ENCODE peak calls at places on chromosomes 3 and 15, in nine cellular contexts. C, B, F, M, U, Z, V, K and G are unnamed samples.

GRCh38 chr15:94083467-94083991 is 147.8 kb upstream of the MCTP2 start:
- DNase-seq in B (no peak), C (no peak), F (peak; percentile 89), K (no peak), Z (no peak), M (peak; percentile 74), V (no peak), U (peak; percentile 38), G (no peak)

GRCh38 chr15:25185156-25185710 is 230.4 kb downstream of the SNRPN start:
- DNase-seq in U (no peak), C (no peak), F (no peak), K (no peak), B (no peak), M (peak; percentile 27), Z (no peak), V (no peak), G (no peak)

GRCh38 chr3:120349819-120350125 is 618 bp upstream of the LRRC58 start:
- DNase-seq in V (no peak), M (no peak), Z (no peak), K (no peak), F (no peak), C (no peak), U (no peak), B (no peak), G (no peak)

GRCh38 chr3:119973276-119973675 is 121.0 kb downstream of the GSK3B start:
- DNase-seq in F (peak; percentile 8), M (no peak), C (no peak), K (no peak), U (no peak), B (no peak), Z (no peak), V (no peak), G (no peak)

GRCh38 chr15:80464952-80465645 is 60.9 kb downstream of the ARNT2 start:
- DNase-seq in M (no peak), Z (no peak), K (peak; percentile 14), C (no peak), B (no peak), U (no peak), F (peak; percentile 68), V (no peak), G (no peak)

GRCh38 chr15:74776851-74777768 is 4.8 kb upstream of the CSK start:
- DNase-seq in C (no peak), B (peak; percentile 83), K (no peak), M (no peak), Z (peak; percentile 75), V (peak; percentile 82), U (no peak), F (no peak), G (peak; percentile 79)

GRCh38 chr15:42808921-42809320 is 72.0 kb upstream of the CDAN1 start:
- DNase-seq in B (no peak), C (no peak), Z (no peak), F (no peak), V (no peak), K (no peak), U (no peak), M (no peak), G (no peak)

GRCh38 chr3:19471147-19471546 is 322.8 kb downstream of the KCNH8 start:
- DNase-seq in U (no peak), F (no peak), M (no peak), C (no peak), B (no peak), Z (no peak), K (no peak), V (no peak), G (no peak)

GRCh38 chr15:66720206-66721010 is 18.4 kb downstream of the SMAD6 start:
- DNase-seq in F (peak; percentile 84), Z (no peak), M (peak; percentile 88), U (peak; percentile 61), C (no peak), V (peak; percentile 81), K (no peak), B (no peak), G (peak; percentile 69)

GRCh38 chr3:177711637-177712036 is 514.4 kb upstream of the TBL1XR1 start:
- DNase-seq in B (no peak), U (no peak), V (no peak), M (no peak), Z (no peak), F (no peak), C (no peak), K (no peak), G (no peak)

GRCh38 chr3:167066977-167067843 is 312.9 kb downstream of the ZBBX start:
- DNase-seq in V (no peak), C (no peak), F (no peak), K (no peak), U (no peak), B (no peak), M (no peak), Z (no peak), G (no peak)

GRCh38 chr3:49705390-49705960 is 14.0 kb downstream of the AMIGO3 start:
- DNase-seq in B (no peak), V (no peak), U (no peak), F (no peak), Z (no peak), C (no peak), M (no peak), K (no peak), G (no peak)

GRCh38 chr15:70806992-70807712 is 43.8 kb upstream of the UACA start:
- DNase-seq in V (no peak), Z (no peak), F (no peak), M (peak; percentile 91), B (no peak), K (no peak), C (no peak), U (no peak), G (no peak)

GRCh38 chr15:71333839-71334238 is 218.6 kb downstream of the THSD4 start:
- DNase-seq in Z (no peak), F (peak; percentile 78), B (no peak), V (no peak), M (no peak), C (no peak), K (no peak), U (peak; percentile 33), G (no peak)

GRCh38 chr3:37809846-37810447 is 51.7 kb upstream of the CTDSPL start:
- DNase-seq in C (no peak), F (no peak), B (no peak), Z (no peak), V (no peak), U (no peak), K (no peak), M (no peak), G (no peak)

GRCh38 chr3:37810788-37811187 is 50.9 kb upstream of the CTDSPL start:
- DNase-seq in K (no peak), V (no peak), M (no peak), C (no peak), Z (no peak), U (no peak), B (no peak), F (no peak), G (no peak)

GRCh38 chr3:37813403-37813802 is 48.3 kb upstream of the CTDSPL start:
- DNase-seq in V (no peak), M (no peak), F (no peak), U (no peak), B (peak; percentile 55), Z (no peak), K (no peak), C (no peak), G (no peak)

GRCh38 chr3:37812497-37812896 is 49.2 kb upstream of the CTDSPL start:
- DNase-seq in V (no peak), M (no peak), K (no peak), B (no peak), Z (no peak), F (no peak), U (no peak), C (no peak), G (no peak)

GRCh38 chr3:37811625-37812356 is 49.9 kb upstream of the CTDSPL start:
- DNase-seq in V (no peak), U (no peak), B (no peak), C (no peak), Z (no peak), M (no peak), F (no peak), K (no peak), G (no peak)
- TF ChIP-seq CTCF in V (no peak), U (no peak), B (no peak), C (no peak), Z (no peak), M (no peak), F (no peak), K (no peak), G (no peak)

GRCh38 chr3:23884481-23884880 is 32.3 kb downstream of the NKIRAS1 start:
- DNase-seq in B (no peak), K (no peak), C (no peak), F (no peak), Z (no peak), M (no peak), U (no peak), V (no peak), G (no peak)
- TF ChIP-seq CTCF in B (no peak), K (no peak), C (peak; percentile 29), F (peak; percentile 17), Z (peak; percentile 48), M (peak; percentile 14), U (no peak), V (no peak), G (no peak)

GRCh38 chr3:55724407-55724784 is 237.3 kb upstream of the WNT5A start:
- DNase-seq in C (no peak), V (no peak), M (no peak), U (no peak), Z (no peak), B (no peak), K (no peak), F (no peak), G (no peak)

GRCh38 chr3:55723653-55724406 is 236.7 kb upstream of the WNT5A start:
- DNase-seq in Z (peak; percentile 35), M (no peak), B (no peak), U (no peak), K (no peak), V (no peak), F (no peak), C (no peak), G (no peak)

GRCh38 chr3:55719508-55719907 is 232.4 kb upstream of the WNT5A start:
- DNase-seq in F (no peak), K (no peak), M (no peak), U (no peak), C (no peak), Z (no peak), B (no peak), V (no peak), G (no peak)

GRCh38 chr3:55720614-55721013 is 233.5 kb upstream of the WNT5A start:
- DNase-seq in F (peak; percentile 52), K (no peak), U (peak; percentile 37), C (no peak), Z (no peak), M (no peak), V (no peak), B (peak; percentile 42), G (no peak)

GRCh38 chr3:55721716-55722484 is 234.8 kb upstream of the WNT5A start:
- DNase-seq in M (no peak), U (no peak), C (no peak), V (no peak), Z (no peak), K (peak; percentile 31), F (peak; percentile 27), B (peak; percentile 17), G (peak; percentile 5)
- TF ChIP-seq CTCF in M (peak; percentile 46), U (peak; percentile 81), C (peak; percentile 44), V (peak; percentile 24), Z (peak; percentile 77), K (peak; percentile 64), F (peak; percentile 71), B (peak; percentile 38), G (no peak)

DNA sequence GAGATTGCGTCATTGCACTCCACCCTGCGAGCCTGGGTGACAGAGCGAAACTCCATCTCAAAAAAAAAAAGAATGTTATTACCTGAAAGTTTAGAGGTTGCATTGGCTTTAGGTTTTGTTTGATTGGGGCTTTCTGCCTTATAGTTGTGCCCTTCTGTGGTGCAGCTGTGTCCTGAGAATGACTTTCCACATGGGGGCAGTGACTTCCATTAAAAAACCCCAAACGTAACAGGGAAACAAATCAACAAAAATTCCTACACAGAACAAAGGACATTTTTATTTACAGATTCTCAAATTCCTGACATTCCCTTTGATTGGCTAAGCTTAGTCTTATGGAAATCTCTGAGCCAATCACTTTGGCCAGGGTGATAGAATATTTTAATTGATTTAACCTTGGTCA is 154.1 kb upstream of the GPR149 start:
- DNase-seq in K (peak; percentile 10), F (no peak), C (no peak), Z (no peak), V (no peak), U (no peak), M (no peak), B (no peak), G (no peak)
- TF ChIP-seq CTCF in K (peak; percentile 21), F (no peak), C (no peak), Z (peak; percentile 51), V (no peak), U (no peak), M (no peak), B (no peak), G (no peak)